ENCODE peak calls at places on chromosome 14, in nine cellular contexts. B, U, X, S, Y, N, Q, E and H are unnamed samples.

GRCh38 chr14:94125659-94126418 is 3.6 kb downstream of the IFI27L2 start:
- DNase-seq in S (no peak), X (no peak), E (no peak), U (no peak), B (no peak), Q (no peak), Y (no peak), N (no peak), H (no peak)

GRCh38 chr14:61003571-61003970 is 22.5 kb downstream of the SLC38A6 start:
- DNase-seq in Q (peak), U (no peak), E (no peak), S (no peak), Y (no peak), B (no peak), N (no peak), X (no peak), H (no peak)

GRCh38 chr14:52802597-52802996 is 11.2 kb upstream of the GNPNAT1 start:
- DNase-seq in Y (no peak), N (no peak), Q (peak), X (no peak), E (no peak), U (no peak), S (no peak), B (no peak), H (no peak)

GRCh38 chr14:105492966-105493871 is 2.2 kb downstream of the TEDC1 start:
- DNase-seq in Y (peak), B (no peak), N (peak), X (no peak), E (peak), Q (no peak), U (no peak), S (no peak), H (no peak)

GRCh38 chr14:105086833-105087307 is 21.6 kb upstream of the GPR132 start:
- DNase-seq in E (peak), N (peak), Q (peak), X (no peak), S (peak), U (no peak), B (peak), Y (peak), H (peak)

GRCh38 chr14:92317511-92317910 is 5.5 kb upstream of the SLC24A4 start:
- DNase-seq in Q (peak), B (no peak), U (no peak), X (no peak), E (no peak), S (no peak), N (no peak), Y (no peak), H (no peak)

GRCh38 chr14:52363001-52363704 is 49.0 kb downstream of the PTGER2 start:
- DNase-seq in N (no peak), Y (no peak), S (no peak), B (no peak), X (no peak), E (no peak), Q (peak), U (no peak), H (no peak)

GRCh38 chr14:94009767-94010166 is 12.7 kb downstream of the CCDC197 start:
- DNase-seq in N (no peak), E (no peak), S (no peak), X (peak), Y (no peak), Q (peak), B (peak), U (no peak), H (peak)

GRCh38 chr14:31927348-31927826 is 149.7 kb upstream of the ARHGAP5 start:
- DNase-seq in N (no peak), Y (no peak), S (peak), E (no peak), Q (peak), B (no peak), U (no peak), X (peak), H (no peak)

GRCh38 chr14:100436745-100437406 is 113.7 kb downstream of the SLC25A47 start:
- DNase-seq in S (no peak), N (peak), U (no peak), Y (no peak), E (no peak), X (no peak), B (no peak), Q (no peak), H (no peak)

GRCh38 chr14:92659765-92660561 is 88.5 kb downstream of the LGMN start:
- DNase-seq in S (no peak), X (no peak), Q (peak), N (peak), U (no peak), B (no peak), Y (peak), E (peak), H (no peak)

GRCh38 chr14:59511916-59512530 is 27.7 kb downstream of the JKAMP start:
- DNase-seq in X (peak), S (peak), Y (no peak), Q (no peak), B (peak), U (no peak), N (no peak), E (no peak), H (peak)

GRCh38 chr14:66473223-66473622 is 12.9 kb upstream of the CCDC196 start:
- DNase-seq in Y (no peak), S (no peak), E (no peak), N (no peak), X (no peak), B (no peak), U (no peak), Q (no peak), H (no peak)

GRCh38 chr14:66482873-66483272 is 3.3 kb upstream of the CCDC196 start:
- DNase-seq in E (no peak), S (no peak), X (no peak), U (no peak), B (no peak), Q (peak), Y (no peak), N (no peak), H (no peak)

GRCh38 chr14:66477567-66477966 is 8.6 kb upstream of the CCDC196 start:
- DNase-seq in U (no peak), N (peak), Y (no peak), S (no peak), X (no peak), Q (no peak), E (no peak), B (no peak), H (no peak)

GRCh38 chr14:66471584-66471983 is 14.6 kb upstream of the CCDC196 start:
- DNase-seq in Y (no peak), Q (no peak), S (no peak), E (no peak), X (no peak), B (no peak), N (no peak), U (no peak), H (no peak)

GRCh38 chr14:66476964-66477363 is 9.2 kb upstream of the CCDC196 start:
- DNase-seq in E (no peak), S (no peak), X (no peak), N (peak), Y (no peak), Q (peak), U (no peak), B (no peak), H (no peak)
- TF ChIP-seq CTCF in E (no peak), S (no peak), X (no peak), N (peak), Y (no peak), Q (no peak), U (no peak), B (no peak), H (no peak)

DNA sequence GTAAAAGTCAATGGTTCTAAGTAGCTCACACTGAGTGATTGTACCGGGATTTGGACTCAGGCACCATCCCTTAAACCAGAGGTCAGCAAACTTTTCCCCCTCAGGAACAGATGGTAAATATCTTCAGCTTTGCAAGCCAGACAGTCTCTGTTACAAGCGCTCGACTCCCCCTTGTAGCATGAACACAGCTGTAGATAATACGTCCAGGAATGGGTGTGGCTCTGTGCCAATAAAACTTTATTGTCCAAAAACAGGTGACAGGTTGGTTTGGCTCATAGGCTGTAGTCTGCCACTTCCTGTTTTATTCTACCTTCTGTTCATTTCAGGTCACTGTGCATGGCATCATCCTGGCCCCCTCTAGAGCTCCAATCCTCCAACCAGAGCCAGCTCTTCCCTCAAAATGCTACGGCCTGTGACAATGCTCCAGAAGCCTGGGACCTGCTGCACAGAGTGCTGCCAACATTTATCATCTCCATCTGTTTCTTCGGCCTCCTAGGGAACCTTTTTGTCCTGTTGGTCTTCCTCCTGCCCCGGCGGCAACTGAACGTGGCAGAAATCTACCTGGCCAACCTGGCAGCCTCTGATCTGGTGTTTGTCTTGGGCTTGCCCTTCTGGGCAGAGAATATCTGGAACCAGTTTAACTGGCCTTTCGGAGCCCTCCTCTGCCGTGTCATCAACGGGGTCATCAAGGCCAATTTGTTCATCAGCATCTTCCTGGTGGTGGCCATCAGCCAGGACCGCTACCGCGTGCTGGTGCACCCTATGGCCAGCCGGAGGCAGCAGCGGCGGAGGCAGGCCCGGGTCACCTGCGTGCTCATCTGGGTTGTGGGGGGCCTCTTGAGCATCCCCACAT is 7.6 kb downstream of the BDKRB1 start:
- DNase-seq in U (no peak), E (no peak), S (no peak), B (no peak), Q (no peak), X (no peak), Y (no peak), N (no peak), H (no peak)
- TF ChIP-seq CTCF in U (no peak), E (no peak), S (no peak), B (no peak), Q (no peak), X (no peak), Y (no peak), N (no peak), H (no peak)

DNA sequence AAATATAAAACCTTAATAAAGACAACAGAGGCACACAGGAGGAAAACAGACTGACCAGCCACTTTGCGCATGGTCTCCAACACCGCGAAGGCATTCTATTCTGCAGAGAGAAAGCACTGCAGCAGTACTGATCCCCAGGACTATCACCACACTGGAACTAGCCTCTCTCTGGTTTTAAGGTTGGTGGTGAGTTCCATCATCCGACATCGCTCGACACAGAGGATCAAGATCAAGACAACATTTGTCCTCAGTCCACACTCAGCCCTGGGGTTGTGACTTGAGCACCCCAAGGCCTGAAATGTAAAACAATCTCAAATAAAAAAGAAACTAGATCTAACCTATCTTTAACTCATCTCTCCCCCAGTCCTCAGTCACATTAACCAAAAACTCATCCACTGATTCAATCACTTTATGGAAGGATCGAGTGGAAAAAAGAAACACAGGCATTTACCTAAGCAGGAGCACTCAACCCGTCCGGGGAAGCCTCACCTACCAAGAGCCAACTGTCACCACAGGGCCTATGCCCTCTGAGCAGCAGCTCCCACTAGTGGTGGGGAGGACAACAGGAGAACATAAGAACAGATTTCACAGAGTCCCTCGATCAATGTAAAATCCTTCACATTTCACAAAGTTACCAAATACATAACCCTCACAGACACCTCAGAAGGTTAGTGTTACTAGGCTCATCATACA is 17.7 kb downstream of the STXBP6 start:
- DNase-seq in U (no peak), S (no peak), X (no peak), E (no peak), N (no peak), B (no peak), Y (no peak), Q (no peak), H (no peak)
- TF ChIP-seq CTCF in U (no peak), S (no peak), X (no peak), E (peak), N (no peak), B (no peak), Y (peak), Q (peak), H (peak)

DNA sequence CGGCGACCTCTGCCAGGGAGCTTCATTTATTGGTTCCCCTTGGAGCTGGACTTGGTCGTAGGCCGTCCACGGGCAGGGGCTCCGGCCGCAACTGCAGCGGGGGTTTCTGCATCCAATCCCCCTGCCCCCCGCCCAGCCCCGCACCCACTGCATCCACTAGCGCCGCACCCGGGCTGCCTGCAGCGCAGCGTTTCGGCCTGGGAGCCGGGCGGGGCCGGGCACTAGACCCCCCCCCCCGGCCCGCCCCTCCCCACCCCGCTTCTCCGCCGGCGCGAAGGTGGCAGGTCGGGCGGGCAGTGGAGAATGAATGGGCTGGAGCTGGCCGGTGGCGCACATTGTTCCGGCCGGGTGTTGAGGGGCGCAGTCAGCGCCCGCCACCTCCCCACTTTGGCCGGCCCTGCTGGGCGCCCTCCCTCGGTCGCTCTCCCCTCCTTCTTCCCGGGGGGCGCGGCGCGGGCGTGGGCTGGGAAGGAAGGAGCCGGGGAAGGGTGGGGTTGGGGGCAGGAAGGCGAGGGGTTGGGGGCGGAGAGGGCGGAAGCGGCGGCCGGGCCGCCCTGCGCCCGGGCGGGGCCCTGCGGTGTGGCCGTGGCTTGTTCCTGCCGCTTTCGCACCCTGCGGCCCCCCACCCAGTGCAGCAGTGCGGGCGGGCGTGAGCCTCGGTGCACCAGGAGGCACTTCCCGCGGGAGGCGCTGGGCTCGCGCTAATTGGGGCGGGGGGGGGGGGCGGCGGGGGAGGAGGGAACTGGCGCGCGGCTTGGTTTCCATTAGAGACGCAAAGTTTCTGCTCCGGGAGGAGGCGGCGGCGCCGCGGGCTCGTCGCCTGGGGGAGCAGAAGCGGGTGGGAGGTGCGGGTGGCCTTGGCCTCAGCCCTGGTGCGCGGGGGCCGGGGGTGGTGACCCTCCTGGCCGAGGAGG is 829 bp downstream of the CALM1 start:
- DNase-seq in B (peak), Q (peak), N (peak), X (no peak), S (peak), Y (peak), U (no peak), E (peak), H (peak)
- TF ChIP-seq CTCF in B (no peak), Q (no peak), N (no peak), X (no peak), S (peak), Y (no peak), U (no peak), E (no peak), H (no peak)

GRCh38 chr14:36241183-36241582 is 64.7 kb upstream of the PTCSC3 start:
- DNase-seq in B (no peak), Q (peak), N (no peak), S (no peak), E (no peak), X (no peak), Y (no peak), U (no peak), H (no peak)
- TF ChIP-seq CTCF in B (no peak), Q (peak), N (no peak), S (no peak), E (peak), X (no peak), Y (no peak), U (no peak), H (no peak)

DNA sequence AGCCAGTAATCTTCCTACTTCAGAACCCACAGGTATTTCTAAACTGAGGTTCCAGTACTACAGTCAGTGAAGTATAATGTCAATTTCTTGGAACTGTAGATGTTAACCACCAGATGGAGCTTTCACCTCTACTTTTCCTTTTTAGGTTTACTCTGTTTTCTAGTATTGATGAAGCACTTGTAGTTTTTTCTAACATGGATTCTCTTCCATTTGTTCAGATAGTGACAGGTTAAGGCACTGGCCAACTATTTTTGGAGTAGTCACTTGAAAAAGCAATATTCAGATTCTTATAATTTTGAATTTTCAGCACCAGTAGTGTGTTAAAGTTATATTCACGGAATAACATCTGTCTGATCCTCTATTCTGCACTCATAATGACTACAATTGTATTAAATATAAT is 4.6 kb upstream of the SEC23A start:
- DNase-seq in X (no peak), Y (no peak), B (peak), Q (peak), E (no peak), U (no peak), S (peak), N (no peak), H (peak)
- TF ChIP-seq CTCF in X (no peak), Y (peak), B (peak), Q (peak), E (peak), U (no peak), S (peak), N (peak), H (peak)

GRCh38 chr14:51293149-51293925 is 53.3 kb downstream of the TMX1 start:
- DNase-seq in Y (no peak), B (no peak), U (no peak), N (peak), X (peak), Q (peak), S (no peak), E (no peak), H (no peak)
- TF ChIP-seq CTCF in Y (no peak), B (no peak), U (no peak), N (no peak), X (no peak), Q (no peak), S (no peak), E (no peak), H (no peak)

GRCh38 chr14:45946251-45946650 is 693.2 kb upstream of the MIS18BP1 start:
- DNase-seq in B (no peak), U (no peak), Y (no peak), X (no peak), Q (no peak), N (no peak), S (no peak), E (no peak), H (no peak)

GRCh38 chr14:45939572-45939971 is 686.6 kb upstream of the MIS18BP1 start:
- DNase-seq in N (no peak), X (no peak), S (no peak), U (no peak), Y (no peak), B (no peak), E (no peak), Q (no peak), H (no peak)

GRCh38 chr14:45940318-45940717 is 687.3 kb upstream of the MIS18BP1 start:
- DNase-seq in U (no peak), S (no peak), N (no peak), B (no peak), Y (no peak), X (no peak), E (no peak), Q (no peak), H (no peak)
- TF ChIP-seq CTCF in U (no peak), S (no peak), N (no peak), B (no peak), Y (no peak), X (no peak), E (no peak), Q (no peak), H (no peak)

GRCh38 chr14:71048393-71048792 is 141.1 kb downstream of the PCNX1 start:
- DNase-seq in Y (no peak), N (no peak), Q (peak), B (no peak), U (no peak), X (no peak), E (no peak), S (no peak), H (no peak)

GRCh38 chr14:71056168-71056567 is 148.9 kb downstream of the PCNX1 start:
- DNase-seq in N (no peak), E (no peak), Q (no peak), S (no peak), B (no peak), Y (no peak), X (no peak), U (no peak), H (no peak)

GRCh38 chr14:71049435-71050147 is 142.3 kb downstream of the PCNX1 start:
- DNase-seq in Y (no peak), Q (peak), S (no peak), X (no peak), U (no peak), E (no peak), N (no peak), B (no peak), H (no peak)

GRCh38 chr14:71054706-71055105 is 147.4 kb downstream of the PCNX1 start:
- DNase-seq in S (no peak), Y (no peak), Q (no peak), E (no peak), X (no peak), N (no peak), U (no peak), B (no peak), H (no peak)

DNA sequence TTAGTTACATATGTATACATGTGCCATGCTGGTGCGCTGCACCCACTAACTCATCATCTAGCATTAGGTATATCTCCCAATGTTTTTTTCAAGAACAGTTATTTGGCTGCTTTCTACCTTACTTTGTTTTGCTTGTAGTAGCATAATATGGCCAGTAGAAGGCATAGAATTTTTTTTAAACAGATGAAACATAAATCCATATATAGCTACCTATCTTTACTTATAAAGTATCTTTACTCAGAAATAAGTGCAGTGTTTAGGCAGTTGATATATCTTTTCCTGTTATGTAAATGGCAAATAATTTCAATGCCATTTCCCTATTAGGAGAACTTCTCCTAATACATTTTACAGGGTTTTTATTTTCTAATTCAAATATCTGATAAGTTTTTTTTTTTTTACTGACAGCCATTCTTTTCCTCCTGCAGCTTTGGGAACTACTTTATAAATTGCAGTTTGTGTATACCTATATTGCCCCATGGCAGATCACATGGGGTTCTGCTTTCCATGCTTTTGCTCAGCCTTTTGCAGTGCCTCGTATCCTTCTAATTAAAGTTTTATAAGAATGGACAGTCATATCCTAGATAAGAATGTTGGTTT is 143.1 kb downstream of the PCNX1 start:
- DNase-seq in Y (no peak), E (no peak), S (no peak), N (no peak), U (no peak), X (no peak), B (no peak), Q (peak), H (no peak)
- TF ChIP-seq CTCF in Y (peak), E (peak), S (no peak), N (peak), U (peak), X (no peak), B (peak), Q (peak), H (no peak)